ENCODE peak calls at places on chromosomes 3 and 15, in five cellular contexts. F is ovary, W is cardiac muscle cell, I is astrocyte, N is fibroblast of lung. U is an unnamed sample.

GRCh38 chr3:38479431-38480092 is 16.6 kb upstream of the EXOG start:
- DNase-seq in F (peak; percentile 69), W (peak; percentile 80), I (no peak), N (peak; percentile 40), U (peak; percentile 73)

GRCh38 chr15:56716334-56716733 is 17.0 kb downstream of the ZNF280D start:
- DNase-seq in F (no peak), W (no peak), I (no peak), N (no peak), U (no peak)

GRCh38 chr15:42152196-42152920 is 4.1 kb downstream of the PLA2G4F start:
- DNase-seq in F (no peak), W (no peak), I (no peak), N (no peak), U (peak; percentile 36)

GRCh38 chr3:174737966-174738365 is 121.2 kb upstream of the NAALADL2 start:
- DNase-seq in F (no peak), W (no peak), I (no peak), N (no peak), U (no peak)

GRCh38 chr3:30124435-30125390 is 481.7 kb upstream of the TGFBR2 start:
- DNase-seq in F (no peak), W (peak; percentile 64), I (peak; percentile 79), N (peak; percentile 85), U (no peak)

GRCh38 chr3:33420966-33421365 is 19.2 kb downstream of the UBP1 start:
- DNase-seq in F (no peak), W (no peak), I (no peak), N (no peak), U (no peak)

GRCh38 chr15:101684384-101684783 is 32.2 kb upstream of the TM2D3 start:
- DNase-seq in F (no peak), W (peak; percentile 62), I (peak; percentile 85), N (peak; percentile 89), U (no peak)

GRCh38 chr15:92608866-92609700 is 46.5 kb downstream of the FAM174B start:
- DNase-seq in F (no peak), W (no peak), I (no peak), N (no peak), U (no peak)

GRCh38 chr3:20645340-20645739 is 459.3 kb upstream of the SGO1 start:
- DNase-seq in F (no peak), W (no peak), I (no peak), N (no peak), U (no peak)

GRCh38 chr15:75673426-75674247 is 25.9 kb downstream of the SNX33 start:
- DNase-seq in F (peak; percentile 91), W (peak; percentile 92), I (peak; percentile 52), N (peak; percentile 69), U (no peak)

GRCh38 chr3:196163212-196163611 is 48.0 kb downstream of the ZDHHC19 start:
- DNase-seq in F (no peak), W (no peak), I (no peak), N (no peak), U (no peak)

GRCh38 chr3:123344941-123345594 is 103.8 kb downstream of the ADCY5 start:
- DNase-seq in F (peak; percentile 26), W (no peak), I (no peak), N (no peak), U (no peak)

GRCh38 chr3:186609247-186609868 is 3.5 kb upstream of the AHSG start:
- DNase-seq in F (no peak), W (peak; percentile 41), I (no peak), N (no peak), U (no peak)
- TF ChIP-seq CTCF in F (no peak), W (peak; percentile 37), I (no peak), N (peak; percentile 25), U (no peak)

GRCh38 chr3:41198526-41198925 is 779 bp upstream of the CTNNB1 start:
- DNase-seq in F (peak; percentile 63), W (peak; percentile 39), I (peak; percentile 14), N (peak; percentile 23), U (peak; percentile 46)
- H3K27ac ChIP-seq in F (peak overlapping the region; percentile 93), W (peak overlapping the region; percentile 99), I (peak overlapping the region; percentile 94), N (peak overlapping the region; percentile 94), U (peak overlapping the region; percentile 96)

DNA sequence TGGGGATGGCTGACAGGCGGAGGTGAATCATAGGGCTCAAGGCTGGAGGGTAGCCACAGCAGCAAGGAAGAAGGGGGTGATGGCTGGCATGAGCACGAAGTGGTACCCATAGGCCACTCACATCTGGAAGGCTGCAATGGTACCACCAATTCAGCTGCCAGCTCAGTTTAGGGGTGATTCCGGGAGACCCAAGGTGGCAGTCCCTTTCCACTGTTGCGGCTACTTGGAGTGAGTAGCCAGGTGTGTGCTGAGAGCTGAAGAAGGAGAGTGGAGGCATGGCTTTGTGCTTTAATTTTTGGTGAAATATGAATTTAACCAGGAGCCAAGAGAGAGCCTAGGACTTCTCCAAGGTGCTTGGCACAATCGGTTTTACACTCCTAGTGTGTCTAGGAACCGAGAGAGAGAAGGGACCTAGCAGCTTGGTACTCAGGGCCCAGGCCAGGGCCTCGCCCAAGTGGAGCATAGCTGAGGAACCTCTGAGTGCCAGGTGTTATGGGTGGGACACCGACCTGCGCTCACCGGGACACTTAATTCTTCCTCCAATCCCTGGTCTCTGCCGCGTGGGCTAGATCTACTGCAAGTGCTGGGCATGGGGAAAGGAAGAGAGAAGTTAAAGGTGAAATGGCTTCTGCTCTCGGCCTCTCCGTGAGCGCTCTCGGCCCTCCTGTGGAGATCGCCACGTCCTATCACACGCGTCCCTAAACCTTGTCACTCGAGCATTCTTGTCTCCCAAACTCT is 32.2 kb upstream of the POLG start:
- DNase-seq in F (no peak), W (no peak), I (no peak), N (no peak), U (no peak)
- H3K4me3 ChIP-seq in F (no peak overlapping the region), W (no peak overlapping the region), I (peak overlapping the region; percentile 23), N (no peak overlapping the region), U (peak overlapping the region; percentile 72)

DNA sequence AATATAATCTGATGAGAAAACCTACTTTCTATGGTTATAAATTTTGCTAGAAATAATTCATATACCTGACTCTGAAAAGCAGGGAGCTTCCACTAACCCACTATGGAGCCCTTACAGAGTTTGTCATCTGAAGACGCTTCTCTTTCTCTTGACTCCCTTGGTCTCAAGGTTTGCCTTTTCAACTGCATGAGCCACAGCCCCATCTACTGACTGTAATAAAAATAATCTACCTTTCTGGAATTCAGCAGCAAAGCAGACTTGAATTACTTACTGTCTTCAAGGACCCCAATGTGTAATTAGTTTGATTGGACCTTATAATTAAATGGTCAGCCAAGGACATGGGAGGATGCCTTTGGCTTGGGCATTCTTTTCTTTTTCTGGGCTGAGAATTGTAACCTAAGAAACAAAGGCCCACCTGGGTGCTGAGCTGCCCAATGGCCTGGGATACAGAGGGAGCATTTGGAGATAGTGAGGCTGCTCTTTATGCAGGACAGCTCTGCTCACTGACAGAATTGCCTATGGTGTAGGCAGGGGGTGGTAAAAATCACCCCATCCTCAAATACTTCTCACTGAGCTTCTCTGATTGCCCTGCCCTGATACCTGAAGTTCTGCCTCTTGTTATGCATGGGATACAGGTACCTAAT is 178.6 kb upstream of the TRIM42 start:
- DNase-seq in F (no peak), W (peak; percentile 6), I (no peak), N (peak; percentile 23), U (no peak)
- TF ChIP-seq CTCF in F (no peak), W (peak; percentile 7), I (peak; percentile 26), N (no peak), U (peak; percentile 34)

GRCh38 chr3:66320390-66320789 is 99.6 kb downstream of the SLC25A26 start:
- DNase-seq in F (no peak), W (no peak), I (no peak), N (no peak), U (no peak)
- H3K27ac ChIP-seq in F (no peak overlapping the region), W (no peak overlapping the region), I (no peak overlapping the region), N (no peak overlapping the region), U (no peak overlapping the region)

GRCh38 chr3:40663296-40663695 is 138.5 kb downstream of the ZNF621 start:
- DNase-seq in F (no peak), W (no peak), I (no peak), N (no peak), U (no peak)
- H3K4me3 ChIP-seq in F (no peak overlapping the region), W (no peak overlapping the region), I (no peak overlapping the region), N (no peak overlapping the region), U (no peak overlapping the region)

GRCh38 chr15:83210619-83211018 is 3.0 kb upstream of the HDGFL3 start:
- DNase-seq in F (no peak), W (peak; percentile 17), I (peak; percentile 68), N (peak; percentile 72), U (no peak)

GRCh38 chr15:83206971-83207621 is 527 bp downstream of the HDGFL3 start:
- DNase-seq in F (peak; percentile 75), W (peak; percentile 48), I (peak; percentile 17), N (peak; percentile 49), U (peak; percentile 17)

GRCh38 chr15:83208357-83208661 is 686 bp upstream of the HDGFL3 start:
- DNase-seq in F (no peak), W (peak; percentile 30), I (no peak), N (no peak), U (no peak)

GRCh38 chr15:83207622-83208356 is at the start of gene HDGFL3:
- DNase-seq in F (peak; percentile 86), W (peak; percentile 72), I (peak; percentile 29), N (peak; percentile 60), U (peak; percentile 57)

DNA sequence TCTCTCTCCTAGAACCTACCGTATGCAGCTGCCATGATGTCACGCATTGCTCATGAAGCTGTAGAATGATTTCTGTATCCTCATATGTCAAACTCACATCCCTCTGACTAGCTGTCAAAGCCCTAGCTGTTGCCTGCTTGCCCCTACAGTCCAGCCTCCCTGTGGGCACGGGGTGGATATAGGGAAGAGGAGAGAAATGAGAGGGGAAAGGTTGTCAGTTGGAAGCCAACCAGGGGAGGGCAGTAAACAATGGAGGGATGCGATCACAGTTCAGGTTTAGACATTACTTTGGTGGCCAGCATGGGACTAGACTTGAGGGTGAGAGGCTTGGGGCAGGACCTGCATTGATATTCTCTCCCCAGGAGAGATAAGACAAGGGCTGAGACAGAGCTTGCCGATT is 1.7 kb upstream of the HDGFL3 start:
- DNase-seq in F (no peak), W (no peak), I (no peak), N (no peak), U (no peak)
- TF ChIP-seq CTCF in F (no peak), W (no peak), I (no peak), N (no peak), U (no peak)